ENCODE peak calls at places on chromosomes 16 and 17, in ten cellular contexts. R, Y, G, B, H, Q, M, K, W and Z are unnamed samples.

GRCh38 chr16:15799851-15800495 is 56.9 kb downstream of the MYH11 start:
- DNase-seq in R (no peak), Y (no peak), G (no peak), B (no peak), H (no peak), Q (no peak), M (no peak), K (no peak), W (no peak), Z (no peak)

GRCh38 chr17:65371702-65372101 is 189.7 kb downstream of the AXIN2 start:
- DNase-seq in R (no peak), Y (no peak), G (peak), B (peak), H (peak), Q (peak), M (no peak), K (no peak), W (no peak), Z (no peak)

GRCh38 chr17:8875957-8876356 is 8.5 kb upstream of the PIK3R6 start:
- DNase-seq in R (no peak), Y (no peak), G (no peak), B (no peak), H (no peak), Q (no peak), M (peak), K (no peak), W (no peak), Z (no peak)

GRCh38 chr17:37576281-37576680 is 32.9 kb downstream of the SYNRG start:
- DNase-seq in R (no peak), Y (no peak), G (no peak), B (no peak), H (no peak), Q (no peak), M (peak), K (no peak), W (peak), Z (no peak)

GRCh38 chr17:81991684-81992513 is 14.5 kb downstream of the ASPSCR1 start:
- DNase-seq in R (peak), Y (no peak), G (peak), B (peak), H (peak), Q (peak), M (peak), K (no peak), W (peak), Z (no peak)

GRCh38 chr17:62631936-62632924 is 4.8 kb downstream of the MRC2 start:
- DNase-seq in R (no peak), Y (no peak), G (no peak), B (no peak), H (no peak), Q (no peak), M (no peak), K (no peak), W (no peak), Z (no peak)

GRCh38 chr16:60031751-60032150 is 1297.6 kb upstream of the GOT2 start:
- DNase-seq in R (no peak), Y (no peak), G (no peak), B (no peak), H (no peak), Q (no peak), M (no peak), K (no peak), W (no peak), Z (no peak)

GRCh38 chr16:28821874-28822519 is 802 bp upstream of the ATXN2L start:
- DNase-seq in R (no peak), Y (no peak), G (no peak), B (no peak), H (no peak), Q (no peak), M (no peak), K (no peak), W (no peak), Z (no peak)

GRCh38 chr17:20010886-20011402 is 1.8 kb downstream of the SPECC1 start:
- DNase-seq in R (no peak), Y (no peak), G (no peak), B (no peak), H (no peak), Q (no peak), M (no peak), K (no peak), W (no peak), Z (no peak)

GRCh38 chr16:84616515-84616914 is 1.4 kb downstream of the COTL1 start:
- DNase-seq in R (no peak), Y (no peak), G (no peak), B (no peak), H (no peak), Q (no peak), M (no peak), K (no peak), W (no peak), Z (peak)

GRCh38 chr17:80948961-80949450 is 42.6 kb upstream of the CHMP6 start:
- DNase-seq in R (no peak), Y (no peak), G (peak), B (peak), H (no peak), Q (peak), M (no peak), K (no peak), W (no peak), Z (no peak)
- TF ChIP-seq CTCF in R (no peak), Y (no peak), G (no peak), B (no peak), H (no peak), Q (no peak), M (no peak), K (no peak), W (no peak), Z (no peak)

GRCh38 chr17:77212833-77213777 is 72.3 kb downstream of the SEC14L1 start:
- DNase-seq in R (no peak), Y (no peak), G (no peak), B (no peak), H (no peak), Q (no peak), M (no peak), K (no peak), W (no peak), Z (no peak)
- H3K4me3 ChIP-seq in R (no peak), Y (no peak), G (no peak), B (no peak), H (peak), Q (no peak), M (no peak), K (no peak), W (no peak), Z (peak)

DNA sequence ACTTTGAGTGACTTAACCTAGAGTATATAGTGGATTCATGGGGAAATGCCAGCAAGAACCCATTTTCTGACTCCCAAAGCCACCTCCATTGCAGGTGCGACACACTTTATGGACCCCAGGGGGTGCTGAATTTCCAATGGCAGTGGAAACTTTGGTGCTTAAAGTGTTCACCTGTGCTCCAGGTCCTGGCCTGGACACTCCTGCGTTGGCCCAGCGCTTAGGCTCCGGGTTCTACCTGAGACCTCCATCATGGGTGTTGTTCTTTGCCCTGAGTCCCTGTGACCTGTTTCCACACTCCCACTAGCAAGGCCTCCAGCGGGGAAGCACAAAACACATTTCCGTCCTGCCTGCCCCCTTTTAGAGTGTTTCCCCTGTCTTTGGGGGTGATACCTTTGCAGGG is 3.0 kb downstream of the CCNF start:
- DNase-seq in R (no peak), Y (no peak), G (no peak), B (peak), H (no peak), Q (no peak), M (no peak), K (no peak), W (no peak), Z (no peak)
- TF ChIP-seq CTCF in R (no peak), Y (no peak), G (no peak), B (no peak), H (no peak), Q (no peak), M (no peak), K (no peak), W (peak), Z (no peak)

GRCh38 chr17:79991924-79992656 is 43.6 kb downstream of the TBC1D16 start:
- DNase-seq in R (no peak), Y (no peak), G (peak), B (no peak), H (peak), Q (no peak), M (no peak), K (no peak), W (no peak), Z (no peak)
- H3K4me3 ChIP-seq in R (no peak), Y (peak), G (no peak), B (peak), H (peak), Q (peak), M (peak), K (peak), W (peak), Z (no peak)